ENCODE peak calls at places on chromosome 17, in eight cellular contexts. F is GM12878, Y is IMR-90, Q is SK-N-SH, D is A549, J is HepG2, U is K562, A is H1. B is an unnamed sample.

GRCh38 chr17:74125160-74125559 is 78.3 kb upstream of the RPL38 start:
- DNase-seq in J (no peak), A (no peak), Q (peak; percentile 57), Y (no peak), D (no peak), U (no peak), F (no peak), B (no peak)

GRCh38 chr17:58265902-58266875 is 14.5 kb downstream of the MPO start:
- DNase-seq in A (no peak), J (no peak), Q (no peak), U (no peak), F (no peak), Y (no peak), D (no peak), B (no peak)

GRCh38 chr17:42289863-42290165 is 1.5 kb downstream of the STAT5A start:
- DNase-seq in U (no peak), Q (peak; percentile 16), A (no peak), Y (no peak), J (no peak), F (no peak), D (no peak), B (no peak)

GRCh38 chr17:77164483-77165030 is 23.8 kb downstream of the SEC14L1 start:
- DNase-seq in D (no peak), Y (peak; percentile 53), Q (peak; percentile 50), F (no peak), A (no peak), J (peak; percentile 43), U (no peak), B (no peak)

GRCh38 chr17:7984904-7985303 is 17.5 kb upstream of the GUCY2D start:
- DNase-seq in D (no peak), U (no peak), Y (no peak), A (no peak), Q (no peak), F (no peak), J (no peak), B (no peak)

GRCh38 chr17:73644145-73645049 is at the start of gene SDK2:
- DNase-seq in F (no peak), Y (no peak), U (no peak), D (peak; percentile 42), J (no peak), Q (peak; percentile 85), A (no peak), B (no peak)

GRCh38 chr17:63774141-63774981 is at the start of gene DDX42:
- DNase-seq in U (peak; percentile 83), F (no peak), J (peak; percentile 64), A (no peak), D (peak; percentile 77), Y (peak; percentile 54), Q (peak; percentile 75), B (no peak)

GRCh38 chr17:44062871-44063270 is 3.6 kb downstream of the LSM12 start:
- DNase-seq in F (no peak), A (no peak), Q (no peak), Y (no peak), J (no peak), D (no peak), U (no peak), B (no peak)

GRCh38 chr17:40540448-40540847 is 24.8 kb downstream of the CCR7 start:
- DNase-seq in Y (no peak), A (no peak), U (no peak), F (no peak), J (no peak), D (no peak), Q (no peak), B (no peak)

GRCh38 chr17:18107061-18107460 is 1.5 kb upstream of the MYO15A start:
- DNase-seq in F (no peak), J (no peak), D (no peak), Q (no peak), A (no peak), U (no peak), Y (no peak), B (no peak)

GRCh38 chr17:61805399-61805798 is 57.9 kb downstream of the BRIP1 start:
- DNase-seq in A (no peak), Y (peak; percentile 74), D (no peak), Q (no peak), J (no peak), F (no peak), U (no peak), B (peak; percentile 13)

GRCh38 chr17:45847747-45848146 is 3.1 kb downstream of the SPPL2C start:
- DNase-seq in Y (no peak), A (no peak), D (no peak), Q (no peak), J (no peak), U (no peak), F (no peak), B (no peak)
- H3K4me3 ChIP-seq in Y (no peak overlapping the region), A (no peak overlapping the region), D (no peak overlapping the region), Q (no peak overlapping the region), J (no peak overlapping the region), U (no peak overlapping the region), F (no peak overlapping the region), B (no peak overlapping the region)

GRCh38 chr17:327971-328370 is 24.6 kb downstream of the RPH3AL start:
- DNase-seq in Q (no peak), A (no peak), J (no peak), F (no peak), D (no peak), U (no peak), Y (no peak), B (no peak)

GRCh38 chr17:327296-327695 is 25.3 kb downstream of the RPH3AL start:
- DNase-seq in A (no peak), Y (no peak), F (no peak), D (no peak), J (no peak), U (no peak), Q (no peak), B (no peak)

GRCh38 chr17:330993-331701 is 21.5 kb downstream of the RPH3AL start:
- DNase-seq in Q (no peak), J (no peak), F (no peak), D (no peak), A (no peak), U (no peak), Y (no peak), B (no peak)

GRCh38 chr17:332023-332422 is 20.6 kb downstream of the RPH3AL start:
- DNase-seq in Q (no peak), A (no peak), J (no peak), D (no peak), F (no peak), Y (no peak), U (no peak), B (no peak)

GRCh38 chr17:329794-330420 is 22.7 kb downstream of the RPH3AL start:
- DNase-seq in Q (no peak), U (no peak), F (no peak), A (no peak), D (no peak), Y (no peak), J (no peak), B (no peak)
- TF ChIP-seq RAD21 in Q (no peak), U (no peak), F (no peak), A (no peak), D (no peak), Y (no peak), J (no peak), B (no peak)

GRCh38 chr17:15281909-15282308 is 16.8 kb upstream of the PMP22 start:
- DNase-seq in A (no peak), J (no peak), U (no peak), Q (no peak), Y (no peak), D (no peak), F (no peak), B (no peak)

GRCh38 chr17:15274017-15274416 is 8.9 kb upstream of the PMP22 start:
- DNase-seq in Q (no peak), J (no peak), F (no peak), A (no peak), Y (no peak), U (no peak), D (no peak), B (no peak)

GRCh38 chr17:15284537-15284936 is 19.4 kb upstream of the PMP22 start:
- DNase-seq in Y (no peak), F (no peak), U (no peak), Q (no peak), A (no peak), J (no peak), D (no peak), B (no peak)

GRCh38 chr17:15278381-15278780 is 13.3 kb upstream of the PMP22 start:
- DNase-seq in F (no peak), U (no peak), J (no peak), Y (no peak), D (peak; percentile 41), A (no peak), Q (no peak), B (no peak)

GRCh38 chr17:15279011-15279477 is 13.9 kb upstream of the PMP22 start:
- DNase-seq in Y (peak; percentile 97), D (peak; percentile 96), A (no peak), U (no peak), F (no peak), Q (no peak), J (no peak), B (no peak)
- H3K4me3 ChIP-seq in Y (no peak overlapping the region), D (no peak overlapping the region), A (no peak overlapping the region), U (no peak overlapping the region), F (no peak overlapping the region), Q (no peak overlapping the region), J (no peak overlapping the region), B (no peak overlapping the region)

GRCh38 chr17:79606487-79606886 is 4.4 kb downstream of the RBFOX3 start:
- DNase-seq in U (no peak), F (no peak), A (no peak), Y (no peak), D (no peak), Q (no peak), J (no peak), B (no peak)

GRCh38 chr17:79609616-79610150 is 1.2 kb downstream of the RBFOX3 start:
- DNase-seq in Y (no peak), D (peak; percentile 39), F (no peak), A (no peak), J (no peak), Q (peak; percentile 64), U (no peak), B (no peak)

GRCh38 chr17:79608729-79609039 is 2.2 kb downstream of the RBFOX3 start:
- DNase-seq in F (no peak), Q (no peak), U (peak; percentile 28), J (no peak), D (no peak), A (no peak), Y (no peak), B (no peak)

GRCh38 chr17:79609175-79609589 is 1.7 kb downstream of the RBFOX3 start:
- DNase-seq in F (no peak), U (no peak), Q (peak; percentile 56), A (no peak), J (no peak), Y (no peak), D (no peak), B (no peak)

DNA sequence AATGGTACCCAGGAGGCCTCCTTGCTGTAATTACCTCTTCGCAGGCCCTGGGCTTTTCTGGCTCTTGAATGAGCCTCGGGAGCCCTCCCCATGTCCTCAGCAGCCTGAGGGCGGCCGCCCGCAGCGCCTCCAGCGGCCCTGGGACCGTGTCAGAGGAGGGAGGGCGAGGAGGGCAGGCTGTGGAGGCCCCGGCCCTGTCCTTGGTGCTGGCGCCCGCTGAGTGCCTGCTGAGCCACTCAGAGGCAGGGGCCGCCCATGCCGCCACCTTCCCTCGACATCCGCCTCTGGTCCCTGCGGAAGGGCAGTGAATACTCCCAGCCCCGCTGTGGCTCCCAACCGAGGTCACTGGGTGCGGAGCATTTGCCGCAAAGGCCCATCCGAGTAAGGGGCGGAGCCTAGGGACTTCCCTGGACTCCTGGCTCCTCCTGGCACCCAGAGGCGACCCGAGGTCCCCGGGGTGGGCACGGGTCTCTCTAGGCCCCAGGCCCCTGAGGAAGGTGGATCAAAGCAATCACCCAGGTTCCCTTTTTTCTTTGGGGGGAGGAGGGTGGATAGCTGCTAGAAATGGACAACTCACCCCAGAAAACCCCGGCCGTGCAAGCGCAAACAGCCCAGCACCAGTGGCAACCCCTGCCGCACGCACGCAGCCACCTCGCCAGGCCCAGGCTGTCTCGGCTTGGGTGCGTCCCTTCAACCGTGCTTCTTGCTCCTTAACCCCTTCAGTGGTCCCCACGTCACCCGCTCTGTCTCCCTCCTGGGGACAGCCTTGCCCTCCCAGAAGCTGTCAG is 2.7 kb downstream of the RBFOX3 start:
- DNase-seq in Y (no peak), F (no peak), Q (peak; percentile 58), A (peak; percentile 38), U (peak; percentile 71), D (peak; percentile 27), J (no peak), B (peak; percentile 12)
- TF ChIP-seq RAD21 in Y (no peak), F (no peak), Q (no peak), A (peak; percentile 42), U (no peak), D (no peak), J (no peak), B (no peak)